ENCODE peak calls at places on chromosome 9, in five cellular contexts. N is tibial nerve, K is GM23338, P is spleen, U is suprapubic skin. J is an unnamed sample.
A peak's percentile ranks its signal among the peaks of the same experiment; 100 is the strongest.

GRCh38 chr9:120904061-120904998 is 22.3 kb downstream of the TRAF1 start:
- DNase-seq in P (peak; percentile 90), K (no peak), N (no peak), U (no peak), J (no peak)

GRCh38 chr9:18606831-18607230 is 132.9 kb downstream of the ADAMTSL1 start:
- DNase-seq in K (peak; percentile 71), N (no peak), U (no peak), P (no peak), J (no peak)

GRCh38 chr9:85731128-85731630 is 10.6 kb downstream of the AGTPBP1 start:
- DNase-seq in N (no peak), U (no peak), K (no peak), P (no peak), J (no peak)

GRCh38 chr9:127828262-127829031 is 25.8 kb downstream of the FPGS start:
- DNase-seq in N (peak; percentile 93), P (peak; percentile 89), K (peak; percentile 99), U (peak; percentile 94), J (peak; percentile 94)

GRCh38 chr9:132551556-132551955 is 30.9 kb upstream of the BARHL1 start:
- DNase-seq in K (no peak), P (no peak), N (no peak), U (no peak), J (no peak)

GRCh38 chr9:82148849-82149544 is 160.4 kb downstream of the SPATA31D1 start:
- DNase-seq in P (no peak), K (no peak), N (no peak), U (no peak), J (no peak)

GRCh38 chr9:121844562-121844961 is 193.1 kb downstream of the DAB2IP start:
- DNase-seq in P (no peak), K (no peak), U (no peak), N (no peak), J (no peak)

GRCh38 chr9:125632321-125633115 is 74.5 kb downstream of the MAPKAP1 start:
- DNase-seq in P (no peak), K (no peak), N (no peak), U (no peak), J (no peak)

GRCh38 chr9:113504725-113505590 is 41.4 kb downstream of the RGS3 start:
- DNase-seq in P (peak; percentile 75), K (no peak), U (no peak), N (no peak), J (no peak)

GRCh38 chr9:113508111-113508749 is 44.7 kb downstream of the RGS3 start:
- DNase-seq in U (no peak), K (peak; percentile 56), P (peak; percentile 66), N (peak; percentile 27), J (no peak)

GRCh38 chr9:113503613-113504230 is 40.2 kb downstream of the RGS3 start:
- DNase-seq in U (no peak), N (no peak), P (peak; percentile 57), K (no peak), J (peak; percentile 58)

GRCh38 chr9:113507256-113507655 is 43.7 kb downstream of the RGS3 start:
- DNase-seq in P (peak; percentile 67), U (no peak), N (no peak), K (no peak), J (no peak)

GRCh38 chr9:113505963-113506624 is 42.6 kb downstream of the RGS3 start:
- DNase-seq in U (no peak), K (peak; percentile 46), P (peak; percentile 55), N (no peak), J (no peak)
- H3K27ac ChIP-seq in U (no peak overlapping the region), K (no peak overlapping the region), P (no peak overlapping the region), N (no peak overlapping the region), J (peak overlapping the region; percentile 20)

DNA sequence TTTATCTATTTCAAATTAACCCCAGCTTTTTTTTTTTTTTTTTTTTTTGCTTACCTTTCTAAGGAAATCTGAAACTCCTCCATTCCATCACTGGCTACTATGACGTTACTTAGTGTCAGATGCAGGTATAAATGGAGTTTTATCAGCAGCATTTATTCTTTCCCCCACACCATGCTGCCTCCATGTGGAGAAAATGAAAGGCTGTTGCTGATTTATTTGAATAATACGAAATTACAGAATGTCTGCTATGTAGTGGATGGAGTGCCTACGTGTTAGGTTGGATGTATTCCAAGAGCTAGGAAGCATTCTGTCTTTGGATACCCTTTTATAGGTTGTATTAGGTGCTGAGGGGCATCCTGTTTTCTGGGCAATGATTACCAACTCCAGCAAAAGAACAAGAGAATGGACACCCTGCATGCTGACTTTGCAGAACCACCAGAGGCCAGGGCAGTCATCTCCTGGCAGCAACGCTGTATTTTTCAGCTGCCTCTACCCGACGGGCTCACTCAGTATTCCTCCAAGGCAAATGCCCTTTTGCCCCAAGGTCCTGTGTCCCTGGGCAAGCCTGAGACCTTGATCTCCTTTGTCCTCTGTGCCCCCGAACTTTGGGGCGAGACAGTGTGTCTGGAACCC is 199.5 kb downstream of the ALDH1A1 start:
- DNase-seq in N (no peak), P (no peak), U (no peak), K (no peak), J (no peak)
- TF ChIP-seq CTCF in N (peak; percentile 52), P (no peak), U (no peak), K (peak; percentile 51), J (peak; percentile 22)

DNA sequence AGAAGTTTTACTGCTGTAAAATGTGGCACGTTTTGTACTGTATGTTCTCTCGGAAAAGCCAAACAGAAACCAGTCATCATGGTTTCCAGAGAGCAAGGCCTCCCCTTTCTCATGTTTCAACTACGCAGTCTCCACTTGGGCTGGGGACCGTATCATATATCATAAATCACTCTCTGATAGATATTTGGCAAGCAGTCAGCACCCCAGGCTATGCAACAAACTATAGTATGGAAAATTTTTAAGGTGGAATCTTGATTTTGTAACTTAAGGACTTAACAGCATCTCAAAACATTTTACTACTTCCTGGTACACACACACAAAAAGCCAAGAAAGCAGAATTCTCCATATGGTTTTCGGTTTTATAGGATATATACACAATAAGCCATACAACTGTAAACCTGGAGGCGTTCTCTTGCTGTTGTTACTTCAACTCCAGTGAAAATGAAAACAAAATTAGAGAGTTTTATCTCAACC is 283.6 kb downstream of the NFIB start:
- DNase-seq in N (peak; percentile 20), K (no peak), U (no peak), P (no peak), J (no peak)
- H3K4me3 ChIP-seq in N (peak overlapping the region; percentile 41), K (no peak overlapping the region), U (peak overlapping the region; percentile 24), P (no peak overlapping the region), J (peak overlapping the region; percentile 22)

GRCh38 chr9:74415995-74416394 is 81.1 kb upstream of the RORB start:
- DNase-seq in U (no peak), N (no peak), P (no peak), K (no peak), J (no peak)

GRCh38 chr9:74413876-74414275 is 83.3 kb upstream of the RORB start:
- DNase-seq in K (no peak), N (no peak), U (no peak), P (no peak), J (no peak)

GRCh38 chr9:74412236-74412979 is 84.7 kb upstream of the RORB start:
- DNase-seq in P (no peak), U (no peak), N (no peak), K (no peak), J (no peak)

DNA sequence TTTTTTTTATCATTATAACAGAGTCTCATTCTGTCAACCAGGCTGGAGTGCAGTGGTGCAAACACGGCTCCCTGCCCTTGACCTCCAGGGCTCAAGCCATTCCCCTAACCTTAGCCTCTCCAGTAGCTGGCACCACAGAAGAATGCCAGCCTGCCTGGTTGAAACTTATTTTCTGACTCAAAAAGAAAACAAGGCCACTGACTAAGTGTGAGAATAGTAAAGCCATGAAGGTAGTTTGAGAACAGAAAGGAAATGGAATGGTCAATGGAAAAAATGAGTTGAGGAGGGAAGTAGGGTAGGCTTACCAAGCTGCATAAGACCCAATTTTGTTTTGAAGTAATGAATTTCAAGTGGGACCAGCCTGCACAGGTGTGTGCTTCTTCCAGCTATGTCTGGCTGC is 82.8 kb upstream of the RORB start:
- DNase-seq in K (no peak), N (no peak), P (no peak), U (no peak), J (no peak)
- H3K27ac ChIP-seq in K (no peak overlapping the region), N (no peak overlapping the region), P (no peak overlapping the region), U (no peak overlapping the region), J (no peak overlapping the region)